ENCODE peak calls at places on chromosomes 7 and 10, in ten cellular contexts. One of them, this sample, is unnamed. For H3K36me3, the result is how much of the 10 kb centered on the place peaks cover.

GRCh38 chr10:82813856-82814255 is 938.9 kb downstream of the NRG3 start:
- DNase-seq in gastrocnemius medialis: no peak
- DNase-seq in WERI-Rb-1: no peak
- DNase-seq in neuronal stem cell: no peak
- DNase-seq in transverse colon: no peak
- DNase-seq in lower lobe of right lung: no peak
- DNase-seq in upper lobe of left lung: no peak
- DNase-seq in GM12878: no peak
- DNase-seq in GM23248: peak
- DNase-seq in tibial artery: no peak
- DNase-seq in this sample: no peak

GRCh38 chr10:88270871-88271713 is 312.0 kb downstream of the RNLS start:
- DNase-seq in WERI-Rb-1: no peak
- DNase-seq in tibial artery: no peak
- DNase-seq in transverse colon: no peak
- DNase-seq in lower lobe of right lung: no peak
- DNase-seq in GM12878: peak
- DNase-seq in upper lobe of left lung: no peak
- DNase-seq in neuronal stem cell: no peak
- DNase-seq in gastrocnemius medialis: no peak
- DNase-seq in GM23248: peak
- DNase-seq in this sample: no peak

GRCh38 chr10:32329061-32329460 is 17.9 kb downstream of the EPC1 start:
- DNase-seq in GM12878: no peak
- DNase-seq in GM23248: no peak
- DNase-seq in WERI-Rb-1: no peak
- DNase-seq in upper lobe of left lung: no peak
- DNase-seq in neuronal stem cell: no peak
- DNase-seq in transverse colon: no peak
- DNase-seq in gastrocnemius medialis: no peak
- DNase-seq in tibial artery: no peak
- DNase-seq in lower lobe of right lung: no peak
- DNase-seq in this sample: no peak

GRCh38 chr7:133886081-133886480 is 241.1 kb upstream of the LRGUK start:
- DNase-seq in GM23248: no peak
- DNase-seq in tibial artery: no peak
- DNase-seq in GM12878: no peak
- DNase-seq in gastrocnemius medialis: no peak
- DNase-seq in lower lobe of right lung: no peak
- DNase-seq in neuronal stem cell: no peak
- DNase-seq in transverse colon: no peak
- DNase-seq in WERI-Rb-1: no peak
- DNase-seq in upper lobe of left lung: no peak
- DNase-seq in this sample: no peak

GRCh38 chr7:128082431-128082830 is 51.2 kb upstream of the LRRC4 start:
- DNase-seq in GM23248: no peak
- DNase-seq in neuronal stem cell: no peak
- DNase-seq in upper lobe of left lung: no peak
- DNase-seq in transverse colon: no peak
- DNase-seq in WERI-Rb-1: peak
- DNase-seq in gastrocnemius medialis: no peak
- DNase-seq in tibial artery: no peak
- DNase-seq in lower lobe of right lung: no peak
- DNase-seq in GM12878: no peak
- DNase-seq in this sample: no peak

GRCh38 chr10:33134011-33134751 is 176.2 kb upstream of the ITGB1 start:
- DNase-seq in GM23248: peak
- DNase-seq in transverse colon: peak
- DNase-seq in upper lobe of left lung: no peak
- DNase-seq in GM12878: peak
- DNase-seq in lower lobe of right lung: peak
- DNase-seq in WERI-Rb-1: no peak
- DNase-seq in gastrocnemius medialis: peak
- DNase-seq in neuronal stem cell: no peak
- DNase-seq in tibial artery: peak
- DNase-seq in this sample: peak

GRCh38 chr7:75957021-75957736 is 37.2 kb downstream of the TMEM120A start:
- DNase-seq in lower lobe of right lung: peak
- DNase-seq in GM23248: no peak
- DNase-seq in upper lobe of left lung: no peak
- DNase-seq in GM12878: no peak
- DNase-seq in tibial artery: no peak
- DNase-seq in gastrocnemius medialis: no peak
- DNase-seq in neuronal stem cell: no peak
- DNase-seq in WERI-Rb-1: no peak
- DNase-seq in transverse colon: peak
- DNase-seq in this sample: no peak

GRCh38 chr10:127364034-127364433 is 167.6 kb upstream of the INSYN2A start:
- DNase-seq in transverse colon: no peak
- DNase-seq in GM23248: no peak
- DNase-seq in tibial artery: no peak
- DNase-seq in neuronal stem cell: no peak
- DNase-seq in lower lobe of right lung: no peak
- DNase-seq in upper lobe of left lung: no peak
- DNase-seq in WERI-Rb-1: no peak
- DNase-seq in gastrocnemius medialis: no peak
- DNase-seq in GM12878: no peak
- DNase-seq in this sample: no peak

GRCh38 chr7:116503835-116504234 is 4.3 kb downstream of the CAV2 start:
- DNase-seq in WERI-Rb-1: no peak
- DNase-seq in transverse colon: no peak
- DNase-seq in neuronal stem cell: no peak
- DNase-seq in upper lobe of left lung: no peak
- DNase-seq in GM23248: no peak
- DNase-seq in gastrocnemius medialis: no peak
- DNase-seq in GM12878: no peak
- DNase-seq in lower lobe of right lung: no peak
- DNase-seq in tibial artery: no peak
- DNase-seq in this sample: no peak

GRCh38 chr7:116500071-116500853 is 724 bp downstream of the CAV2 start:
- DNase-seq in lower lobe of right lung: peak
- DNase-seq in transverse colon: peak
- DNase-seq in WERI-Rb-1: peak
- DNase-seq in tibial artery: peak
- DNase-seq in upper lobe of left lung: no peak
- DNase-seq in GM12878: no peak
- DNase-seq in gastrocnemius medialis: no peak
- DNase-seq in GM23248: peak
- DNase-seq in neuronal stem cell: no peak
- DNase-seq in this sample: no peak

GRCh38 chr7:116505278-116505677 is 5.7 kb downstream of the CAV2 start:
- DNase-seq in upper lobe of left lung: no peak
- DNase-seq in gastrocnemius medialis: no peak
- DNase-seq in transverse colon: no peak
- DNase-seq in neuronal stem cell: no peak
- DNase-seq in GM12878: no peak
- DNase-seq in lower lobe of right lung: no peak
- DNase-seq in tibial artery: no peak
- DNase-seq in WERI-Rb-1: no peak
- DNase-seq in GM23248: no peak
- DNase-seq in this sample: no peak

GRCh38 chr7:116501425-116502167 is 2.1 kb downstream of the CAV2 start:
- DNase-seq in tibial artery: no peak
- DNase-seq in GM12878: no peak
- DNase-seq in WERI-Rb-1: no peak
- DNase-seq in GM23248: peak
- DNase-seq in transverse colon: no peak
- DNase-seq in neuronal stem cell: no peak
- DNase-seq in gastrocnemius medialis: no peak
- DNase-seq in upper lobe of left lung: no peak
- DNase-seq in lower lobe of right lung: no peak
- DNase-seq in this sample: no peak

DNA sequence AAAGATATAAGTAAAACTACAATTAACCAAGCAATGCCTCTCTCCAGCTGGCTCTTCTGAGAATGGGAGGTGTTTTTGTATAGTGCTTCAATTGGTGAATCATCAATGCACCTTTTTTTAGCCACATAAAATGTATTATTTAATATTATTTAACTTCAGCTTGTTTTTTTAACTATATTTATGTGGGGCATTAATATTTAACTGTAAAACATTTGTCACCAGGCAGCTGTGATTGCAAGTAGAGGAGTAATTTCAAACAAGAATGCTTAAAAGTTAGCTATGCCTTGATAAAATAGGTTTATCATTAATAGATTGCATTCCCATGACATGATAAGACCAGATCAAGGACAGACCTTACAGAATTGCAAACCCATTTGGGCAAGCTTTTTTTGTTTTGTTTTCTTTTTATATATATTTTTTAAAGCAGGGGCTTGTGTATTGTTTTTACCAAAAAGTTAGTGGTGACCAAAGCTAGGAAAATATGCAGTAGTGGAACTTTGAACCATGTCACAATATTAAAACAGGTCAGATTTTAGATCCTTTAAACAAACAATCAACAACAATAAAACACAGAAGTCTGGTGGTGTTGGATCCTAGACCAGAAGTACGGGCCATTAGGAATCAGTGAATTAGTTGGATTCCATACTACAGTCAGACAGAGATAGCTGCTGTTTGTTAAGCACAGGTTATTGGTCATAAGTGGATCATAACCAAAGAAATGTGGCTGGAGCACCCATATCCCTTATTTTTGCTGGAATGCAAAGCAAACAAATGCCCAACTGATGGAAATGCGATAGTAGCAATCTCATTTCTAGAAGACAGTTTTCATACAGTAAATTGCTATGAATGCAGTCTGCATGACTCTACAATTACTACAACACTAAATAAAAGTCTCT is 2.9 kb downstream of the CAV2 start:
- DNase-seq in gastrocnemius medialis: no peak
- DNase-seq in WERI-Rb-1: no peak
- DNase-seq in neuronal stem cell: no peak
- DNase-seq in tibial artery: no peak
- DNase-seq in transverse colon: no peak
- DNase-seq in lower lobe of right lung: no peak
- DNase-seq in GM12878: no peak
- DNase-seq in GM23248: no peak
- DNase-seq in upper lobe of left lung: no peak
- DNase-seq in this sample: no peak
- H3K36me3 ChIP-seq in gastrocnemius medialis: under half
- H3K36me3 ChIP-seq in WERI-Rb-1: under half
- H3K36me3 ChIP-seq in neuronal stem cell: under half
- H3K36me3 ChIP-seq in tibial artery: under half
- H3K36me3 ChIP-seq in transverse colon: under half
- H3K36me3 ChIP-seq in lower lobe of right lung: under half
- H3K36me3 ChIP-seq in GM12878: under half
- H3K36me3 ChIP-seq in GM23248: half or more
- H3K36me3 ChIP-seq in upper lobe of left lung: under half
- H3K36me3 ChIP-seq in this sample: under half

GRCh38 chr10:30631188-30631587 is 1.6 kb upstream of the LYZL2 start:
- DNase-seq in WERI-Rb-1: no peak
- DNase-seq in upper lobe of left lung: no peak
- DNase-seq in lower lobe of right lung: no peak
- DNase-seq in transverse colon: no peak
- DNase-seq in GM12878: no peak
- DNase-seq in tibial artery: no peak
- DNase-seq in GM23248: no peak
- DNase-seq in neuronal stem cell: no peak
- DNase-seq in gastrocnemius medialis: no peak
- DNase-seq in this sample: no peak

GRCh38 chr10:30629653-30630052 is at the start of gene LYZL2:
- DNase-seq in GM12878: no peak
- DNase-seq in WERI-Rb-1: no peak
- DNase-seq in transverse colon: no peak
- DNase-seq in upper lobe of left lung: no peak
- DNase-seq in lower lobe of right lung: no peak
- DNase-seq in neuronal stem cell: no peak
- DNase-seq in tibial artery: no peak
- DNase-seq in GM23248: no peak
- DNase-seq in gastrocnemius medialis: no peak
- DNase-seq in this sample: no peak

GRCh38 chr10:30625110-30625509 is 4.4 kb downstream of the LYZL2 start:
- DNase-seq in lower lobe of right lung: no peak
- DNase-seq in GM23248: peak
- DNase-seq in transverse colon: no peak
- DNase-seq in WERI-Rb-1: no peak
- DNase-seq in tibial artery: no peak
- DNase-seq in GM12878: no peak
- DNase-seq in neuronal stem cell: no peak
- DNase-seq in gastrocnemius medialis: no peak
- DNase-seq in upper lobe of left lung: no peak
- DNase-seq in this sample: no peak

DNA sequence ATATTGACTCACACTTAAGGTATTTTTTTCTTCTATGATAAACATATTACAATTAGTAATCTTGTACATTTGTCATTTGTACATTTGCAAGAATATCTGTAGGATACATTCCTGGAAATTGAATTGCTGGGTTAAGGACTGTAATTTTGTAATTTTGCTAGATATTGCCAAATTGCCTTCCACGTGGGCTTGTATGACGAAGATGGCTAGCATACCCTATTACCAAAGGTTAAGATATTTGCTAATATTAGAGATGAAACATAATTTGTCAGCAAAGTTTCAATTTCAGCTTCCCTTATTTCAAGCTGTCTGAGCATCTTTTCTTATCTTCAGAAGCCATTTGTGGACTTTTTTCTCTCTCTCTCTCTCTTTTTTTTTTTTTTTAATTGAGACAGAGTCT is 1.0 kb upstream of the LYZL2 start:
- DNase-seq in GM23248: peak
- DNase-seq in lower lobe of right lung: no peak
- DNase-seq in WERI-Rb-1: no peak
- DNase-seq in neuronal stem cell: no peak
- DNase-seq in GM12878: no peak
- DNase-seq in transverse colon: no peak
- DNase-seq in upper lobe of left lung: no peak
- DNase-seq in gastrocnemius medialis: no peak
- DNase-seq in tibial artery: no peak
- DNase-seq in this sample: no peak
- H3K27ac ChIP-seq in GM23248: peak
- H3K27ac ChIP-seq in lower lobe of right lung: peak
- H3K27ac ChIP-seq in WERI-Rb-1: no peak
- H3K27ac ChIP-seq in neuronal stem cell: no peak
- H3K27ac ChIP-seq in GM12878: no peak
- H3K27ac ChIP-seq in transverse colon: no peak
- H3K27ac ChIP-seq in upper lobe of left lung: no peak
- H3K27ac ChIP-seq in gastrocnemius medialis: no peak
- H3K27ac ChIP-seq in tibial artery: no peak
- H3K27ac ChIP-seq in this sample: no peak

GRCh38 chr10:102024799-102025198 is 31.2 kb downstream of the ARMH3 start:
- DNase-seq in GM12878: no peak
- DNase-seq in lower lobe of right lung: no peak
- DNase-seq in upper lobe of left lung: no peak
- DNase-seq in GM23248: no peak
- DNase-seq in gastrocnemius medialis: no peak
- DNase-seq in tibial artery: no peak
- DNase-seq in neuronal stem cell: no peak
- DNase-seq in WERI-Rb-1: no peak
- DNase-seq in transverse colon: no peak
- DNase-seq in this sample: no peak

GRCh38 chr10:102027261-102027660 is 28.7 kb downstream of the ARMH3 start:
- DNase-seq in tibial artery: no peak
- DNase-seq in gastrocnemius medialis: no peak
- DNase-seq in lower lobe of right lung: no peak
- DNase-seq in transverse colon: no peak
- DNase-seq in GM23248: no peak
- DNase-seq in WERI-Rb-1: no peak
- DNase-seq in neuronal stem cell: no peak
- DNase-seq in upper lobe of left lung: no peak
- DNase-seq in GM12878: no peak
- DNase-seq in this sample: no peak
- H3K36me3 ChIP-seq in tibial artery: half or more
- H3K36me3 ChIP-seq in gastrocnemius medialis: under half
- H3K36me3 ChIP-seq in lower lobe of right lung: half or more
- H3K36me3 ChIP-seq in transverse colon: under half
- H3K36me3 ChIP-seq in GM23248: half or more
- H3K36me3 ChIP-seq in WERI-Rb-1: under half
- H3K36me3 ChIP-seq in neuronal stem cell: half or more
- H3K36me3 ChIP-seq in upper lobe of left lung: under half
- H3K36me3 ChIP-seq in GM12878: under half
- H3K36me3 ChIP-seq in this sample: half or more

GRCh38 chr10:21385996-21386620 is 139.4 kb downstream of the SKIDA1 start:
- DNase-seq in upper lobe of left lung: no peak
- DNase-seq in WERI-Rb-1: no peak
- DNase-seq in neuronal stem cell: no peak
- DNase-seq in tibial artery: no peak
- DNase-seq in lower lobe of right lung: no peak
- DNase-seq in gastrocnemius medialis: no peak
- DNase-seq in transverse colon: no peak
- DNase-seq in GM23248: no peak
- DNase-seq in GM12878: no peak
- DNase-seq in this sample: no peak

GRCh38 chr10:21393941-21394340 is 131.5 kb downstream of the SKIDA1 start:
- DNase-seq in lower lobe of right lung: no peak
- DNase-seq in transverse colon: no peak
- DNase-seq in WERI-Rb-1: no peak
- DNase-seq in GM23248: no peak
- DNase-seq in upper lobe of left lung: peak
- DNase-seq in neuronal stem cell: no peak
- DNase-seq in gastrocnemius medialis: no peak
- DNase-seq in GM12878: no peak
- DNase-seq in tibial artery: no peak
- DNase-seq in this sample: no peak

DNA sequence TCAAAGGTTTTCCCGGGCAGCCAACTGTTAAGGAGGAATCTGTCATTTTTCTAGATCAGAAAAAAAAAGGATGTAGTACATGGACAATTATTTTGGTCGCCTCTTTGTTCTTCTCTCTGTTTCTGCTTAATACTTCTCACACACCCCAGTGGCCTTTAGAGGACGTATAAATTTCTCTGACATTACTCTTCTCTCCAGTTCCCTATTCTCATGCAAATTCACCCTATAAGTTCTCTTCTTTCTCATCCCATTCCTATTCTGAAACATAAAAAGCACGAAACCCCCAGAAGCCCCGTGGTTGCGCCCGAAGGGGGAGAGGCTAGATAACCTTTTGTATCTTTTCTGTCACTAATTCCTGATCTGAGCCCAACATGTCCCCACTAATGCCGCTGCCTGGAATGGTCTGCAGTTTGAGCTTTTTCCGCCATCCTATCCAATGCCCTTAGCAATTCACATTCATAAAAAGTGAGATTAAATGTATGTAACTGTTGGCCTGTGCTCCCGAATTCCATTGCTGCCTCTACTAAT is 136.9 kb downstream of the SKIDA1 start:
- DNase-seq in tibial artery: no peak
- DNase-seq in GM23248: no peak
- DNase-seq in upper lobe of left lung: no peak
- DNase-seq in lower lobe of right lung: no peak
- DNase-seq in GM12878: no peak
- DNase-seq in transverse colon: no peak
- DNase-seq in WERI-Rb-1: no peak
- DNase-seq in gastrocnemius medialis: no peak
- DNase-seq in neuronal stem cell: no peak
- DNase-seq in this sample: no peak
- H3K27ac ChIP-seq in tibial artery: no peak
- H3K27ac ChIP-seq in GM23248: no peak
- H3K27ac ChIP-seq in upper lobe of left lung: no peak
- H3K27ac ChIP-seq in lower lobe of right lung: no peak
- H3K27ac ChIP-seq in GM12878: no peak
- H3K27ac ChIP-seq in transverse colon: no peak
- H3K27ac ChIP-seq in WERI-Rb-1: no peak
- H3K27ac ChIP-seq in gastrocnemius medialis: no peak
- H3K27ac ChIP-seq in neuronal stem cell: no peak
- H3K27ac ChIP-seq in this sample: no peak